ENCODE peak calls at places on chromosomes 7 and 10, in eight cellular contexts. One of them, this sample, is unnamed.
A peak's percentile ranks its signal among the peaks of the same experiment; 100 is the strongest.

GRCh38 chr10:79401015-79401921 is 44.2 kb downstream of the ZCCHC24 start:
- DNase-seq in aorta: peak; percentile 85
- DNase-seq in A172: peak; percentile 56
- DNase-seq in kidney glomerular epithelial cell: no peak
- DNase-seq in fibroblast of mammary gland: peak; percentile 94
- DNase-seq in NCI-H2227 treated with DMSO at 0.1 percent for 48 hours: no peak
- DNase-seq in HEK293T: no peak
- DNase-seq in WTC11: no peak
- DNase-seq in this sample: no peak

GRCh38 chr7:27107391-27107900 is 5.0 kb upstream of the HOXA2 start:
- DNase-seq in WTC11: no peak
- DNase-seq in kidney glomerular epithelial cell: no peak
- DNase-seq in fibroblast of mammary gland: no peak
- DNase-seq in HEK293T: no peak
- DNase-seq in aorta: no peak
- DNase-seq in A172: no peak
- DNase-seq in NCI-H2227 treated with DMSO at 0.1 percent for 48 hours: no peak
- DNase-seq in this sample: no peak

GRCh38 chr10:14025283-14025682 is 305.4 kb downstream of the FRMD4A start:
- DNase-seq in kidney glomerular epithelial cell: no peak
- DNase-seq in WTC11: no peak
- DNase-seq in NCI-H2227 treated with DMSO at 0.1 percent for 48 hours: no peak
- DNase-seq in A172: no peak
- DNase-seq in HEK293T: no peak
- DNase-seq in fibroblast of mammary gland: no peak
- DNase-seq in aorta: no peak
- DNase-seq in this sample: no peak

GRCh38 chr10:24891823-24892222 is 60.6 kb downstream of the PRTFDC1 start:
- DNase-seq in WTC11: no peak
- DNase-seq in aorta: no peak
- DNase-seq in fibroblast of mammary gland: peak; percentile 97
- DNase-seq in kidney glomerular epithelial cell: peak; percentile 87
- DNase-seq in HEK293T: no peak
- DNase-seq in NCI-H2227 treated with DMSO at 0.1 percent for 48 hours: no peak
- DNase-seq in A172: peak; percentile 95
- DNase-seq in this sample: peak; percentile 82

GRCh38 chr10:15123749-15124184 is 26.6 kb downstream of the RPP38 start:
- DNase-seq in A172: peak; percentile 77
- DNase-seq in HEK293T: no peak
- DNase-seq in WTC11: no peak
- DNase-seq in fibroblast of mammary gland: peak; percentile 80
- DNase-seq in NCI-H2227 treated with DMSO at 0.1 percent for 48 hours: no peak
- DNase-seq in kidney glomerular epithelial cell: no peak
- DNase-seq in aorta: no peak
- DNase-seq in this sample: no peak

GRCh38 chr7:297611-298374 is 7.8 kb downstream of the FOXL3 start:
- DNase-seq in NCI-H2227 treated with DMSO at 0.1 percent for 48 hours: no peak
- DNase-seq in WTC11: no peak
- DNase-seq in A172: no peak
- DNase-seq in fibroblast of mammary gland: no peak
- DNase-seq in kidney glomerular epithelial cell: no peak
- DNase-seq in aorta: no peak
- DNase-seq in HEK293T: no peak
- DNase-seq in this sample: no peak

GRCh38 chr7:103113164-103113563 is 35.7 kb downstream of the NAPEPLD start:
- DNase-seq in kidney glomerular epithelial cell: peak; percentile 85
- DNase-seq in WTC11: no peak
- DNase-seq in HEK293T: no peak
- DNase-seq in fibroblast of mammary gland: peak; percentile 93
- DNase-seq in NCI-H2227 treated with DMSO at 0.1 percent for 48 hours: no peak
- DNase-seq in aorta: no peak
- DNase-seq in A172: peak; percentile 95
- DNase-seq in this sample: peak; percentile 84

GRCh38 chr10:75099952-75100763 is 11.3 kb upstream of the SAMD8 start:
- DNase-seq in NCI-H2227 treated with DMSO at 0.1 percent for 48 hours: peak; percentile 38
- DNase-seq in A172: peak; percentile 26
- DNase-seq in HEK293T: peak; percentile 90
- DNase-seq in aorta: peak; percentile 87
- DNase-seq in kidney glomerular epithelial cell: peak; percentile 45
- DNase-seq in WTC11: peak; percentile 96
- DNase-seq in fibroblast of mammary gland: peak; percentile 60
- DNase-seq in this sample: peak; percentile 32

GRCh38 chr10:30491204-30491603 is 57.2 kb downstream of the MAP3K8 start:
- DNase-seq in HEK293T: no peak
- DNase-seq in aorta: no peak
- DNase-seq in WTC11: no peak
- DNase-seq in fibroblast of mammary gland: peak; percentile 91
- DNase-seq in kidney glomerular epithelial cell: no peak
- DNase-seq in NCI-H2227 treated with DMSO at 0.1 percent for 48 hours: no peak
- DNase-seq in A172: no peak
- DNase-seq in this sample: peak; percentile 17

GRCh38 chr10:44513592-44513991 is 128.7 kb upstream of the CXCL12 start:
- DNase-seq in A172: no peak
- DNase-seq in fibroblast of mammary gland: peak; percentile 67
- DNase-seq in kidney glomerular epithelial cell: no peak
- DNase-seq in HEK293T: no peak
- DNase-seq in NCI-H2227 treated with DMSO at 0.1 percent for 48 hours: no peak
- DNase-seq in aorta: no peak
- DNase-seq in WTC11: no peak
- DNase-seq in this sample: no peak

This sample was measured in RCC 7860.